ENCODE peak calls at places on chromosomes 5 and 9, in four cellular contexts. One of them, this sample, is unnamed.

GRCh38 chr9:33932078-33932807 is 115.3 kb downstream of the UBE2R2 start:
- DNase-seq in HepG2: peak; percentile 28
- DNase-seq in GM12878: no peak
- DNase-seq in SK-N-SH: no peak
- DNase-seq in this sample: no peak

GRCh38 chr9:13845460-13845859 is 468.5 kb downstream of the NFIB start:
- DNase-seq in SK-N-SH: no peak
- DNase-seq in HepG2: no peak
- DNase-seq in GM12878: no peak
- DNase-seq in this sample: no peak

GRCh38 chr9:32348289-32348688 is 36.2 kb upstream of the ACO1 start:
- DNase-seq in HepG2: no peak
- DNase-seq in SK-N-SH: no peak
- DNase-seq in GM12878: no peak
- DNase-seq in this sample: no peak

GRCh38 chr5:42767491-42768105 is 11.0 kb downstream of the CCDC152 start:
- DNase-seq in SK-N-SH: peak; percentile 21
- DNase-seq in GM12878: no peak
- DNase-seq in HepG2: peak; percentile 19
- DNase-seq in this sample: peak; percentile 13

GRCh38 chr9:99231708-99232107 is 9.6 kb downstream of the SEC61B start:
- DNase-seq in HepG2: peak; percentile 9
- DNase-seq in SK-N-SH: peak; percentile 38
- DNase-seq in GM12878: peak; percentile 25
- DNase-seq in this sample: peak; percentile 48

GRCh38 chr9:24479266-24479665 is 66.4 kb downstream of the IZUMO3 start:
- DNase-seq in GM12878: no peak
- DNase-seq in HepG2: no peak
- DNase-seq in SK-N-SH: no peak
- DNase-seq in this sample: no peak

GRCh38 chr5:177484902-177485549 is 11.6 kb upstream of the DBN1 start:
- DNase-seq in SK-N-SH: no peak
- DNase-seq in HepG2: no peak
- DNase-seq in GM12878: no peak
- DNase-seq in this sample: no peak

GRCh38 chr9:9142001-9142400 is 1342.4 kb upstream of the DMAC1 start:
- DNase-seq in GM12878: no peak
- DNase-seq in HepG2: no peak
- DNase-seq in SK-N-SH: no peak
- DNase-seq in this sample: no peak

GRCh38 chr5:169911448-169912212 is 68.7 kb downstream of the INSYN2B start:
- DNase-seq in HepG2: no peak
- DNase-seq in GM12878: no peak
- DNase-seq in SK-N-SH: no peak
- DNase-seq in this sample: no peak

GRCh38 chr5:55711531-55712022 is 547 bp downstream of the SLC38A9 start:
- DNase-seq in HepG2: no peak
- DNase-seq in SK-N-SH: no peak
- DNase-seq in GM12878: no peak
- DNase-seq in this sample: no peak

GRCh38 chr9:105672711-105673234 is 10.5 kb downstream of the TAL2 start:
- DNase-seq in GM12878: no peak
- DNase-seq in SK-N-SH: no peak
- DNase-seq in HepG2: no peak
- DNase-seq in this sample: no peak

GRCh38 chr5:172635038-172635437 is 6.0 kb upstream of the NEURL1B start:
- DNase-seq in SK-N-SH: no peak
- DNase-seq in HepG2: no peak
- DNase-seq in GM12878: no peak
- DNase-seq in this sample: no peak

GRCh38 chr5:126394211-126394828 is 28.9 kb upstream of the GRAMD2B start:
- DNase-seq in HepG2: no peak
- DNase-seq in GM12878: no peak
- DNase-seq in SK-N-SH: no peak
- DNase-seq in this sample: no peak

GRCh38 chr5:152405145-152405544 is at the start of gene NMUR2:
- DNase-seq in HepG2: no peak
- DNase-seq in GM12878: no peak
- DNase-seq in SK-N-SH: peak; percentile 54
- DNase-seq in this sample: no peak

GRCh38 chr5:78050888-78051287 is 243.6 kb downstream of the AP3B1 start:
- DNase-seq in SK-N-SH: no peak
- DNase-seq in GM12878: no peak
- DNase-seq in HepG2: no peak
- DNase-seq in this sample: no peak

GRCh38 chr9:111983484-111983908 is 86.9 kb downstream of the UGCG start:
- DNase-seq in SK-N-SH: no peak
- DNase-seq in GM12878: peak; percentile 94
- DNase-seq in HepG2: no peak
- DNase-seq in this sample: no peak

GRCh38 chr5:6452622-6453504 is 4.2 kb downstream of the UBE2QL1 start:
- DNase-seq in GM12878: no peak
- DNase-seq in HepG2: no peak
- DNase-seq in SK-N-SH: no peak
- DNase-seq in this sample: no peak

GRCh38 chr5:14407051-14407450 is 174.5 kb upstream of the OTULINL start:
- DNase-seq in GM12878: no peak
- DNase-seq in HepG2: no peak
- DNase-seq in SK-N-SH: no peak
- DNase-seq in this sample: no peak

GRCh38 chr5:136781464-136781863 is 416.1 kb upstream of the TRPC7 start:
- DNase-seq in GM12878: no peak
- DNase-seq in SK-N-SH: no peak
- DNase-seq in HepG2: no peak
- DNase-seq in this sample: no peak

GRCh38 chr5:113806823-113807222 is 293.3 kb downstream of the YTHDC2 start:
- DNase-seq in GM12878: no peak
- DNase-seq in SK-N-SH: no peak
- DNase-seq in HepG2: no peak
- DNase-seq in this sample: no peak

GRCh38 chr5:141958773-141959172 is 771 bp upstream of the PCDH12 start:
- DNase-seq in GM12878: no peak
- DNase-seq in SK-N-SH: no peak
- DNase-seq in HepG2: no peak
- DNase-seq in this sample: no peak

GRCh38 chr5:157143127-157143959 is 678 bp upstream of the MED7 start:
- DNase-seq in HepG2: no peak
- DNase-seq in SK-N-SH: peak; percentile 64
- DNase-seq in GM12878: no peak
- DNase-seq in this sample: peak; percentile 77

GRCh38 chr5:175542966-175543235 is 64.5 kb downstream of the SFXN1 start:
- DNase-seq in HepG2: no peak
- DNase-seq in GM12878: no peak
- DNase-seq in SK-N-SH: no peak
- DNase-seq in this sample: no peak

GRCh38 chr5:175550055-175550660 is 71.8 kb downstream of the SFXN1 start:
- DNase-seq in GM12878: no peak
- DNase-seq in HepG2: no peak
- DNase-seq in SK-N-SH: no peak
- DNase-seq in this sample: no peak

GRCh38 chr5:175548899-175549311 is 70.5 kb downstream of the SFXN1 start:
- DNase-seq in HepG2: no peak
- DNase-seq in GM12878: no peak
- DNase-seq in SK-N-SH: no peak
- DNase-seq in this sample: no peak

GRCh38 chr5:175544108-175544511 is 65.8 kb downstream of the SFXN1 start:
- DNase-seq in HepG2: no peak
- DNase-seq in GM12878: no peak
- DNase-seq in SK-N-SH: no peak
- DNase-seq in this sample: peak; percentile 12

GRCh38 chr5:175547810-175548209 is 69.5 kb downstream of the SFXN1 start:
- DNase-seq in GM12878: no peak
- DNase-seq in HepG2: no peak
- DNase-seq in SK-N-SH: no peak
- DNase-seq in this sample: no peak
- H3K9ac ChIP-seq in GM12878: no peak overlapping the region
- H3K9ac ChIP-seq in HepG2: no peak overlapping the region
- H3K9ac ChIP-seq in SK-N-SH: no peak overlapping the region
- H3K9ac ChIP-seq in this sample: no peak overlapping the region

GRCh38 chr9:128088253-128088945 is 20.4 kb downstream of the SLC25A25 start:
- DNase-seq in SK-N-SH: no peak
- DNase-seq in GM12878: no peak
- DNase-seq in HepG2: no peak
- DNase-seq in this sample: no peak

GRCh38 chr9:128093016-128093415 is 25.0 kb downstream of the SLC25A25 start:
- DNase-seq in HepG2: no peak
- DNase-seq in SK-N-SH: no peak
- DNase-seq in GM12878: no peak
- DNase-seq in this sample: no peak

GRCh38 chr9:128091571-128091970 is 23.5 kb downstream of the SLC25A25 start:
- DNase-seq in GM12878: no peak
- DNase-seq in SK-N-SH: no peak
- DNase-seq in HepG2: no peak
- DNase-seq in this sample: no peak

GRCh38 chr9:128092199-128092977 is 24.4 kb downstream of the SLC25A25 start:
- DNase-seq in HepG2: no peak
- DNase-seq in SK-N-SH: no peak
- DNase-seq in GM12878: no peak
- DNase-seq in this sample: no peak

DNA sequence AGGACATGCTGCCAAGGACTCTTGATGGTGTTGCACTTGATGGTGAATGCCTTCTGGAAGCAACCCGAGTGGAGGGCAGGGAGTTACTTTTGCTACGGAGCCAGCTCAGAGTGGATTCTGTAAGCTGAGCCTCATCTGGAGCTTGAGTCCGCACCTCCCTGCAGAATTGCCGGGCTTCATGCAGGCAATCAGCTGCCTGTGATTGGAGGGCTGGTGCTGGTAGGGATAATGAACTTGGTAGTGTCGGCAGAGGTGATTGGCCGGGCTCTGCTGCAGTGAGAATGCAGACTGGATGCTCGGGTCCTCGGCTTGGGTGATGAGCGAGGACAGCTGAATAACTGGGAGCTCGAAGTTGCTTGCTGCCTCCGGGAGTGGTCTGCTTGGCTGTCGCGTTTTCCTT is 23.1 kb downstream of the SLC25A25 start:
- DNase-seq in GM12878: no peak
- DNase-seq in SK-N-SH: peak; percentile 93
- DNase-seq in HepG2: no peak
- DNase-seq in this sample: peak; percentile 66
- TF ChIP-seq NFIC in GM12878: no peak
- TF ChIP-seq NFIC in SK-N-SH: no peak
- TF ChIP-seq NFIC in HepG2: no peak
- TF ChIP-seq NFIC in this sample: no peak

GRCh38 chr9:136345281-136346156 is 18.0 kb downstream of the DNLZ start:
- DNase-seq in HepG2: peak; percentile 70
- DNase-seq in SK-N-SH: peak; percentile 74
- DNase-seq in GM12878: no peak
- DNase-seq in this sample: peak; percentile 82
- H3K9ac ChIP-seq in HepG2: peak overlapping the region; percentile 57
- H3K9ac ChIP-seq in SK-N-SH: no peak overlapping the region
- H3K9ac ChIP-seq in GM12878: no peak overlapping the region
- H3K9ac ChIP-seq in this sample: peak overlapping the region; percentile 91

GRCh38 chr5:150154618-150155134 is 969 bp downstream of the PDGFRB start:
- DNase-seq in HepG2: no peak
- DNase-seq in GM12878: no peak
- DNase-seq in SK-N-SH: no peak
- DNase-seq in this sample: no peak
- TF ChIP-seq NFIC in HepG2: no peak
- TF ChIP-seq NFIC in GM12878: no peak
- TF ChIP-seq NFIC in SK-N-SH: peak; percentile 12
- TF ChIP-seq NFIC in this sample: no peak

DNA sequence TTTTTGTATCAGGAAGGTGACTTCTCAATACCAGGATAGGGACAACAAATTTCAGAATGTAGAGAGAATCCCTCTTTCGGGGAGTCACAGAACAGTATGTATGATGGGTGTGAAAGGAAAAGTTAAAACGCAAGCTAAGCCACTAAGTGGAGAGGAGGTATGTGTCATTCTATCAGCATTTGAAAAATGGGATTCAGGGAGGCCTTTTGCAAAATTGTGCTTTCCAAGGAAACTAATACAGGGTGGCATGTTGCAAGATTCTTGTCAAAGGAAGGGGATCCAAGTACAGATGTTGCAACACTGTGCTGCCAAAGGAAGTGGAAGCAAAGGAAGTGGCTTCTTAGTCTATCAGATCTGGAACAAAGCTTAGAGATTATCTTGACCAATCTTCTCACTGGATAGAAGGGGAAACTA is 12.6 kb upstream of the TNIP1 start:
- DNase-seq in SK-N-SH: no peak
- DNase-seq in GM12878: no peak
- DNase-seq in HepG2: no peak
- DNase-seq in this sample: no peak
- H3K9ac ChIP-seq in SK-N-SH: peak overlapping the region; percentile 14
- H3K9ac ChIP-seq in GM12878: peak overlapping the region; percentile 69
- H3K9ac ChIP-seq in HepG2: no peak overlapping the region
- H3K9ac ChIP-seq in this sample: no peak overlapping the region

GRCh38 chr9:81529556-81530193 is 159.7 kb downstream of the TLE1 start:
- DNase-seq in SK-N-SH: no peak
- DNase-seq in HepG2: peak; percentile 25
- DNase-seq in GM12878: no peak
- DNase-seq in this sample: no peak
- TF ChIP-seq NFIC in SK-N-SH: no peak
- TF ChIP-seq NFIC in HepG2: no peak
- TF ChIP-seq NFIC in GM12878: no peak
- TF ChIP-seq NFIC in this sample: no peak